ENCODE peak calls at places on chromosome 13, in six cellular contexts. One of them, this sample, is unnamed.
A peak's percentile ranks its signal among the peaks of the same experiment; 100 is the strongest.

GRCh38 chr13:45258339-45258685 is 57.5 kb upstream of the KCTD4 start:
- DNase-seq in NCI-H460: no peak
- DNase-seq in T-helper 2 cell: no peak
- DNase-seq in putamen: no peak
- DNase-seq in ACHN: no peak
- DNase-seq in sciatic nerve: no peak
- DNase-seq in this sample: no peak

GRCh38 chr13:26806891-26807290 is 46.3 kb upstream of the GPR12 start:
- DNase-seq in NCI-H460: no peak
- DNase-seq in putamen: no peak
- DNase-seq in ACHN: no peak
- DNase-seq in sciatic nerve: no peak
- DNase-seq in T-helper 2 cell: no peak
- DNase-seq in this sample: no peak

GRCh38 chr13:45416521-45417125 is 1.6 kb downstream of the SLC25A30 start:
- DNase-seq in ACHN: no peak
- DNase-seq in putamen: no peak
- DNase-seq in sciatic nerve: no peak
- DNase-seq in T-helper 2 cell: no peak
- DNase-seq in NCI-H460: no peak
- DNase-seq in this sample: peak; percentile 32

GRCh38 chr13:49248433-49249002 is 793 bp downstream of the CDADC1 start:
- DNase-seq in sciatic nerve: no peak
- DNase-seq in T-helper 2 cell: peak; percentile 43
- DNase-seq in putamen: no peak
- DNase-seq in ACHN: peak; percentile 5
- DNase-seq in NCI-H460: no peak
- DNase-seq in this sample: peak; percentile 29

GRCh38 chr13:41457589-41458186 is 338 bp downstream of the RGCC start:
- DNase-seq in T-helper 2 cell: peak; percentile 55
- DNase-seq in sciatic nerve: no peak
- DNase-seq in putamen: no peak
- DNase-seq in ACHN: no peak
- DNase-seq in NCI-H460: no peak
- DNase-seq in this sample: no peak

GRCh38 chr13:113900646-113901045 is 36.8 kb upstream of the GAS6 start:
- DNase-seq in sciatic nerve: peak; percentile 32
- DNase-seq in NCI-H460: no peak
- DNase-seq in T-helper 2 cell: no peak
- DNase-seq in ACHN: no peak
- DNase-seq in putamen: no peak
- DNase-seq in this sample: no peak

GRCh38 chr13:27712421-27712820 is 79.9 kb upstream of the GSX1 start:
- DNase-seq in sciatic nerve: no peak
- DNase-seq in T-helper 2 cell: peak; percentile 12
- DNase-seq in putamen: no peak
- DNase-seq in ACHN: peak; percentile 6
- DNase-seq in NCI-H460: peak; percentile 3
- DNase-seq in this sample: no peak

GRCh38 chr13:113915786-113916329 is 52.0 kb upstream of the GAS6 start:
- DNase-seq in putamen: no peak
- DNase-seq in T-helper 2 cell: no peak
- DNase-seq in sciatic nerve: peak; percentile 26
- DNase-seq in NCI-H460: no peak
- DNase-seq in ACHN: no peak
- DNase-seq in this sample: no peak

GRCh38 chr13:66414196-66414800 is 815.8 kb downstream of the PCDH9 start:
- DNase-seq in putamen: no peak
- DNase-seq in ACHN: no peak
- DNase-seq in sciatic nerve: no peak
- DNase-seq in NCI-H460: no peak
- DNase-seq in T-helper 2 cell: no peak
- DNase-seq in this sample: no peak

GRCh38 chr13:93388701-93389100 is 162.1 kb downstream of the GPC6 start:
- DNase-seq in T-helper 2 cell: no peak
- DNase-seq in NCI-H460: no peak
- DNase-seq in sciatic nerve: no peak
- DNase-seq in putamen: no peak
- DNase-seq in ACHN: no peak
- DNase-seq in this sample: no peak